ENCODE peak calls at places on chromosomes 2 and 18, in ten cellular contexts. Q is T-helper 2 cell; A is activated T-helper 1 cell treated with Interleukin-2 at 50 U/mL for 16 hours; N is HT-29; D is RCC 7860; O is activated CD8-positive, alpha-beta memory T cell treated with anti-CD3 and anti-CD28 coated beads for 48 hours; S is COR-L47; X is cerebellar cortex; C is HTR-8/SVneo; Z is mesendoderm. M is an unnamed sample.

GRCh38 chr18:9539283-9539682 is 64.0 kb downstream of the RALBP1 start:
- DNase-seq in Q (no peak), A (no peak), N (no peak), D (peak), O (no peak), S (no peak), X (no peak), C (peak), Z (no peak), M (no peak)

GRCh38 chr2:80863166-80863714 is 558.7 kb upstream of the LRRTM1 start:
- DNase-seq in Q (no peak), A (no peak), N (no peak), D (no peak), O (no peak), S (no peak), X (no peak), C (no peak), Z (no peak), M (no peak)

GRCh38 chr2:106566050-106566449 is 78.9 kb downstream of the CD8B2 start:
- DNase-seq in Q (no peak), A (no peak), N (no peak), D (no peak), O (no peak), S (no peak), X (no peak), C (no peak), Z (peak), M (no peak)

GRCh38 chr2:134080759-134081158 is 173.1 kb upstream of the MGAT5 start:
- DNase-seq in Q (no peak), A (no peak), N (no peak), D (no peak), O (no peak), S (no peak), X (peak), C (no peak), Z (no peak), M (no peak)

GRCh38 chr2:186474196-186474595 is 11.9 kb upstream of the ZC3H15 start:
- DNase-seq in Q (no peak), A (no peak), N (no peak), D (no peak), O (no peak), S (no peak), X (no peak), C (no peak), Z (no peak), M (no peak)

GRCh38 chr2:149989447-149990063 is 402.0 kb upstream of the MMADHC start:
- DNase-seq in Q (no peak), A (no peak), N (peak), D (peak), O (no peak), S (no peak), X (peak), C (peak), Z (peak), M (no peak)

GRCh38 chr2:11748861-11749645 is 2.6 kb downstream of the LPIN1 start:
- DNase-seq in Q (no peak), A (no peak), N (no peak), D (no peak), O (no peak), S (no peak), X (no peak), C (no peak), Z (no peak), M (no peak)

GRCh38 chr2:178477443-178478099 is 829 bp downstream of the FKBP7 start:
- DNase-seq in Q (no peak), A (no peak), N (no peak), D (no peak), O (no peak), S (no peak), X (peak), C (no peak), Z (no peak), M (no peak)

GRCh38 chr18:22627506-22627905 is 209.8 kb upstream of the CTAGE1 start:
- DNase-seq in Q (no peak), A (no peak), N (no peak), D (no peak), O (no peak), S (no peak), X (no peak), C (no peak), Z (no peak), M (no peak)

GRCh38 chr2:235644191-235644590 is 150.3 kb downstream of the AGAP1 start:
- DNase-seq in Q (no peak), A (no peak), N (no peak), D (no peak), O (no peak), S (no peak), X (no peak), C (no peak), Z (peak), M (no peak)

GRCh38 chr2:119136093-119136492 is 22.5 kb downstream of the C1QL2 start:
- DNase-seq in Q (no peak), A (no peak), N (no peak), D (peak), O (no peak), S (peak), X (no peak), C (no peak), Z (peak), M (no peak)

M was measured in GM12864.